ENCODE peak calls at places on chromosome 19, in four cellular contexts. I is pancreas, Y is HCT116, E is cardiac muscle cell. G is an unnamed sample.

GRCh38 chr19:39032164-39032918 is at the start of gene FBXO27:
- DNase-seq in I (no peak), Y (peak), E (peak), G (peak)

GRCh38 chr19:4807188-4807587 is 15.7 kb downstream of the FEM1A start:
- DNase-seq in I (no peak), Y (no peak), E (no peak), G (no peak)

GRCh38 chr19:31140717-31141116 is 208.5 kb downstream of the TSHZ3 start:
- DNase-seq in I (no peak), Y (no peak), E (no peak), G (no peak)

GRCh38 chr19:11364296-11364904 is 9.2 kb downstream of the PLPPR2 start:
- DNase-seq in I (no peak), Y (no peak), E (no peak), G (no peak)

GRCh38 chr19:584240-585001 is 5.3 kb upstream of the HCN2 start:
- DNase-seq in I (no peak), Y (no peak), E (peak), G (peak)

GRCh38 chr19:27744926-27745844 is 1467.8 kb downstream of the UQCRFS1 start:
- DNase-seq in I (no peak), Y (no peak), E (no peak), G (no peak)

GRCh38 chr19:14021474-14021873 is 6.5 kb upstream of the RLN3 start:
- DNase-seq in I (no peak), Y (no peak), E (no peak), G (no peak)

GRCh38 chr19:41019346-41019745 is 28.3 kb downstream of the CYP2B6 start:
- DNase-seq in I (no peak), Y (no peak), E (no peak), G (no peak)

GRCh38 chr19:4054471-4055208 is 12.1 kb downstream of the ZBTB7A start:
- DNase-seq in I (no peak), Y (no peak), E (no peak), G (no peak)

GRCh38 chr19:14515501-14516047 is 2.6 kb downstream of the DNAJB1 start:
- DNase-seq in I (no peak), Y (no peak), E (no peak), G (no peak)

GRCh38 chr19:18743281-18743825 is 47.8 kb downstream of the COMP start:
- DNase-seq in I (peak), Y (no peak), E (peak), G (peak)

GRCh38 chr19:518292-519231 is 11.3 kb downstream of the TPGS1 start:
- DNase-seq in I (no peak), Y (no peak), E (peak), G (peak)

GRCh38 chr19:3336680-3337523 is 29.5 kb upstream of the NFIC start:
- DNase-seq in I (peak), Y (no peak), E (no peak), G (no peak)

GRCh38 chr19:1225451-1226226 is 12.2 kb downstream of the CBARP start:
- DNase-seq in I (no peak), Y (no peak), E (no peak), G (no peak)

GRCh38 chr19:50718255-50719118 is 1.1 kb downstream of the SHANK1 start:
- DNase-seq in I (no peak), Y (no peak), E (no peak), G (no peak)

GRCh38 chr19:41796362-41796761 is at the start of gene CEACAM3:
- DNase-seq in I (no peak), Y (no peak), E (no peak), G (no peak)

GRCh38 chr19:33406521-33407139 is 33.1 kb downstream of the CEBPG start:
- DNase-seq in I (peak), Y (peak), E (peak), G (peak)

GRCh38 chr19:52221831-52222375 is 32.1 kb downstream of the PPP2R1A start:
- DNase-seq in I (no peak), Y (no peak), E (no peak), G (no peak)

GRCh38 chr19:23203841-23204344 is 46.3 kb downstream of the ZNF724 start:
- DNase-seq in I (no peak), Y (no peak), E (no peak), G (no peak)

DNA sequence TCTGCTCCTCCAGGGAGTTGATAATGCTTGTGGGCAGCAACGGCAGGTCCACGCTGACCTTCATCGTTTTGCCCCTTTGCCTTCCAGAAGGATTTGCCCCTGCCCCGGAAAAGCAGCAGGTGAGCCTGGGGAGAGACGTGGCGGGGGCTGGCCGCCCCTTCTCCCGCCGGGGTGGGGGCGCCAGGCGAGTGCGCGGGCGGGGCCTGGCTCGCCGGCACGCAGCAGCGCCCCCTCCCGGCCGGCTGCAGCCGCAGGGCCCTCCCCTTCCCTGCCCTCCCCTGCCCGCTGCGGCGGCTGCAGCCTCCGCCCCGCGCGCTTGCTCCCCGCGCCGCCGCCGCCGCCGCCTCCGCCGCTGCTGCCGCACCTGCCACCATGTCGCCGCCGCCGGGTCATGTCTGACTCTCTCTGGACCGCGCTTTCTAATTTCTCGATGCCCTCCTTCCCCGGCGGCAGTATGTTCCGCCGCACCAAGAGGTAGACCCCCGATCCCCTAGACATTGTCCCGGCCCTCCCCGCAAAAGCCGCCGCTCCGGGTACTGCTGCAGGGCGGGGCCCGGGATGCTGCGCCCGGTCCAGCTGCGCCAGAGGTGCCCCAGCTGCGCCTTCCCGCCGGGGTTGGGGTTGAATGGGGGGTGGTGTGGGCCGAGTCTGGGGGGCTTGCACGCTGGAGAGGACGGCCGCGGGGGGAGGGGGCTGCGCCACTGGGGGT is at the start of gene MAST1:
- DNase-seq in I (peak), Y (no peak), E (peak), G (no peak)
- TF ChIP-seq CTCF in I (no peak), Y (no peak), E (no peak), G (peak)

GRCh38 chr19:46427518-46427917 is 1.2 kb downstream of the PNMA8C start:
- DNase-seq in I (no peak), Y (no peak), E (no peak), G (no peak)

GRCh38 chr19:46429999-46430398 is 1.3 kb upstream of the PNMA8C start:
- DNase-seq in I (no peak), Y (no peak), E (no peak), G (no peak)

GRCh38 chr19:46435009-46435408 is 6.3 kb upstream of the PNMA8C start:
- DNase-seq in I (no peak), Y (no peak), E (no peak), G (no peak)

GRCh38 chr19:46428278-46429141 is at the start of gene PNMA8C:
- DNase-seq in I (no peak), Y (no peak), E (peak), G (peak)

GRCh38 chr19:46431824-46432223 is 3.1 kb upstream of the PNMA8C start:
- DNase-seq in I (no peak), Y (no peak), E (peak), G (no peak)
- TF ChIP-seq CTCF in I (no peak), Y (no peak), E (peak), G (peak)

GRCh38 chr19:15532779-15533521 is 24.6 kb downstream of the CYP4F22 start:
- DNase-seq in I (no peak), Y (peak), E (no peak), G (no peak)
- TF ChIP-seq CTCF in I (no peak), Y (peak), E (no peak), G (no peak)

GRCh38 chr19:29858000-29858596 is 46.3 kb downstream of the CCNE1 start:
- DNase-seq in I (peak), Y (no peak), E (peak), G (no peak)
- TF ChIP-seq CTCF in I (peak), Y (peak), E (peak), G (peak)

G was measured in mesothelial cell of epicardium.